ENCODE peak calls at places on chromosomes 13 and 19, in seven cellular contexts. T, K, B, D, M, G and P are unnamed samples.

GRCh38 chr13:113317031-113317430 is 20.0 kb downstream of the LAMP1 start:
- DNase-seq in G (no peak), D (no peak), T (no peak), K (no peak), M (no peak), B (no peak), P (no peak)

GRCh38 chr13:71625183-71625582 is 241.8 kb downstream of the DACH1 start:
- DNase-seq in M (no peak), B (no peak), D (no peak), T (no peak), G (no peak), K (no peak), P (no peak)

GRCh38 chr19:15050639-15051038 is 1.4 kb downstream of the CASP14 start:
- DNase-seq in D (no peak), G (no peak), T (no peak), K (no peak), B (no peak), M (no peak), P (no peak)

GRCh38 chr13:59776924-59777690 is 386.6 kb downstream of the DIAPH3 start:
- DNase-seq in B (no peak), T (peak; percentile 49), K (peak; percentile 81), M (no peak), G (no peak), D (no peak), P (peak; percentile 10)

GRCh38 chr13:36337938-36338337 is 8.3 kb downstream of the SPART start:
- DNase-seq in D (no peak), K (no peak), M (no peak), B (no peak), G (no peak), T (no peak), P (no peak)

GRCh38 chr19:29566496-29567054 is 39.5 kb upstream of the POP4 start:
- DNase-seq in D (no peak), T (no peak), K (no peak), G (no peak), B (no peak), M (no peak), P (no peak)

GRCh38 chr19:48501961-48502719 is 9.5 kb downstream of the LMTK3 start:
- DNase-seq in M (peak; percentile 98), T (no peak), B (peak; percentile 97), K (peak; percentile 46), D (peak; percentile 79), G (peak; percentile 88), P (peak; percentile 36)

GRCh38 chr13:109999659-110000533 is 213.5 kb upstream of the IRS2 start:
- DNase-seq in G (no peak), M (no peak), K (no peak), B (no peak), T (no peak), D (no peak), P (no peak)

GRCh38 chr13:49749852-49750251 is 42.6 kb downstream of the KPNA3 start:
- DNase-seq in B (no peak), K (no peak), D (no peak), M (no peak), T (no peak), G (no peak), P (no peak)

GRCh38 chr19:50500060-50500752 is 10.8 kb downstream of the JOSD2 start:
- DNase-seq in D (no peak), K (no peak), T (no peak), B (no peak), M (no peak), G (no peak), P (no peak)

GRCh38 chr19:12924621-12925310 is 5.7 kb upstream of the SYCE2 start:
- DNase-seq in K (no peak), M (no peak), D (no peak), B (no peak), T (no peak), G (no peak), P (no peak)

GRCh38 chr13:97310809-97311436 is 88.8 kb downstream of the MBNL2 start:
- DNase-seq in B (no peak), D (no peak), T (no peak), M (no peak), K (no peak), G (no peak), P (no peak)

GRCh38 chr19:39970674-39971379 is at the start of gene PSMC4:
- DNase-seq in M (peak; percentile 98), B (peak; percentile 99), K (peak; percentile 99), T (peak; percentile 96), D (peak; percentile 97), G (peak; percentile 100), P (peak; percentile 98)

GRCh38 chr13:51347099-51347498 is 7.6 kb downstream of the SERPINE3 start:
- DNase-seq in K (no peak), B (no peak), M (no peak), G (no peak), D (no peak), T (no peak), P (no peak)

GRCh38 chr19:33177417-33177976 is 16.6 kb upstream of the LRP3 start:
- DNase-seq in G (peak; percentile 94), K (no peak), M (no peak), B (no peak), D (no peak), T (no peak), P (no peak)

GRCh38 chr19:33175156-33175782 is 18.9 kb upstream of the LRP3 start:
- DNase-seq in M (no peak), T (no peak), D (no peak), K (no peak), G (no peak), B (no peak), P (no peak)

GRCh38 chr19:33176670-33177416 is 17.3 kb upstream of the LRP3 start:
- DNase-seq in M (peak; percentile 98), K (peak; percentile 99), D (peak; percentile 95), G (peak; percentile 100), B (peak; percentile 98), T (peak; percentile 93), P (peak; percentile 93)

GRCh38 chr19:33174186-33174585 is 19.9 kb upstream of the LRP3 start:
- DNase-seq in D (no peak), B (no peak), T (no peak), M (no peak), K (no peak), G (no peak), P (no peak)

GRCh38 chr19:33175886-33176669 is 18.1 kb upstream of the LRP3 start:
- DNase-seq in M (peak; percentile 22), D (no peak), K (peak; percentile 50), B (no peak), G (peak; percentile 82), T (no peak), P (no peak)
- TF ChIP-seq CTCF in M (no peak), D (no peak), K (no peak), B (no peak), G (no peak), T (no peak), P (no peak)

DNA sequence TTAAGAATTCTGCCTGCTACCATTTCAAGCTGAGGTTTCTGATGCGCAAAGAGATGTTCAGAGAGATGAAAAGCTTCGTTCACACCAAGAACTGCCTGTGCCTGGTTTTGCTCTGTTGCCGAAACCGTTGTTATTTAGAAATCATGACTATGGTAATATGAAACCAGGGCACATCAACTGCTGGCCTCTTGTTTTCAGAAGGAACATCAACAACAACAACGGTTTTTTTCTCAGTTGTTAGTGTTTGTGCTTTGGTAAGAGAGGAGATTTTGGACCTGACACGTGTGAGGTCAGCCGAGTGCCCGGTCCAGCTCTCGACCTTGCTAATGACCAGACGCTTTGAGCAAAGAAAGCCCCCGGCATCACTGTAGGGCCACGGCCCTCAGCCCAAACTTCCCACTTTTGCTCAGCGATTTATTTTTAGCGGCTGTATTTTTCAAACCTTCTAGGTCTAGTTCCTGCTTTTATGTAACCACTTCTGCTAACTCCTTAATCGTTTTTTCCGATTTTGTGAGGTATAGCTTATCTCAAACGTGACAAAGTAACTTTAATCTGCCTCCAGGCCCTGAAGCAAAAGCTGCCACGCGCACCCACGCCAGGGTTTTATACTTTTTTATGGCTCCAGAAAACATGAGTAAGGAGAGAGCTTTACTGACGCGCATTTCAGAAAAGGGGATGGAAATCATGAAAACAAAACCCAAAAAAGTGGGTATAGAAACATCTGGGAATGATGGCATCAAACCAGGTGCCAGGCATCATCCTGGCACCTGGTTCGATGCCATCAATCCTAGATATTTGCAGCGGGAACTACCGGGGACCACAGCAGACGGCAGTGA is 42.0 kb downstream of the KLF2 start:
- DNase-seq in G (no peak), T (no peak), K (no peak), M (no peak), B (no peak), D (no peak), P (no peak)
- H3K4me3 ChIP-seq in G (no peak overlapping the region), T (no peak overlapping the region), K (no peak overlapping the region), M (no peak overlapping the region), B (no peak overlapping the region), D (no peak overlapping the region), P (no peak overlapping the region)

GRCh38 chr13:44692173-44692713 is 116.1 kb upstream of the TSC22D1 start:
- DNase-seq in M (no peak), T (no peak), D (no peak), G (no peak), K (peak; percentile 19), B (no peak), P (no peak)
- TF ChIP-seq CTCF in M (no peak), T (no peak), D (no peak), G (no peak), K (no peak), B (no peak), P (peak; percentile 7)

GRCh38 chr13:73433893-73434292 is 375.1 kb downstream of the KLF5 start:
- DNase-seq in D (no peak), B (no peak), K (no peak), M (no peak), T (no peak), G (no peak), P (no peak)
- H3K4me3 ChIP-seq in D (no peak overlapping the region), B (no peak overlapping the region), K (no peak overlapping the region), M (no peak overlapping the region), T (no peak overlapping the region), G (no peak overlapping the region), P (no peak overlapping the region)

GRCh38 chr19:1832046-1832663 is 16.1 kb downstream of the REXO1 start:
- DNase-seq in T (no peak), M (no peak), B (no peak), D (no peak), K (no peak), G (no peak), P (no peak)
- TF ChIP-seq CTCF in T (no peak), M (no peak), B (no peak), D (no peak), K (no peak), G (no peak), P (no peak)

DNA sequence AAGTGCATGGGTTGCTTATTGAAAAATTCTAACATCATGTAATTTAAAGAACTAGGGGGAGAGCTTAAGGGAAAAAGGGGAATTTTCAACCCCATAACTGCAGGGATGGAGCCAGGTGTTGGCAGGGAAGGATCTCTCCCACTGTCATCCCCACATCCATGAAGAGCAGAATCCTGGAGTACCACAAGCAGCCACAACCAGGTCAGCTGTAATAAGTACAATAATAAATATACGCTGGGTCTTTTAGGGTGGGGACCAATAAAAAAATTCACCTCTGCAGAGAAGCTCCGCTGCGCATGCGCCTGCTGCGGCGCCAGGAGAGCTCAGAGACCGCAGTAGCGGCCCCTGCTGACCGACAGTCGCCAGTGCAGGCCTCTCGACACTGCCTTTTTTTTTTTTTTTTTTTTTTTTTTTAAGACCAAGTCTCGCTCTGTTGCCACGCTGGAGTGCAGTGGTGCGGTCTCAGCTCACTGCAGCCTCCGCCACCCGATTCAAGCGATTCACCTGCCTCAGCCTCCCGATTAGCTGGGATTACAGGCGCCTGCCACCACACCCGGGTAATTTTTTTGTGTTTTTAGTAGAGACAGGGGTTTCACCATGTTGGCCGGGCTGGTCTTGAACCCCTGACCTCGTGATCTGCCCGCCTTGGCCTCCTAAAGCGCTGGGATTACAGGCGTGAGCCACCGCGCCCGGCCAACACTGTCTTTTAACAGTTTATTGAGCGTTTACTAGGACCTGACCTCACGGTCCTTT is 2.5 kb upstream of the EEF2 start:
- DNase-seq in D (peak; percentile 86), B (peak; percentile 94), M (peak; percentile 76), G (peak; percentile 60), K (peak; percentile 88), T (no peak), P (no peak)
- H3K4me3 ChIP-seq in D (no peak overlapping the region), B (peak overlapping the region; percentile 91), M (peak overlapping the region; percentile 96), G (peak overlapping the region; percentile 96), K (no peak overlapping the region), T (no peak overlapping the region), P (peak overlapping the region; percentile 21)